ENCODE peak calls at places on chromosome 22, in nine cellular contexts. B, H, X, D, Z, F, Y, N and E are unnamed samples.

GRCh38 chr22:21926728-21927127 is 25.9 kb downstream of the PPM1F start:
- DNase-seq in F (no peak), B (no peak), X (no peak), H (no peak), N (no peak), Z (no peak), Y (no peak), D (no peak), E (no peak)

GRCh38 chr22:23533328-23533762 is 46.7 kb downstream of the IGLL1 start:
- DNase-seq in D (peak), F (peak), N (no peak), B (peak), Y (peak), Z (no peak), H (peak), X (no peak), E (no peak)

GRCh38 chr22:37186997-37187522 is 987 bp downstream of the C1QTNF6 start:
- DNase-seq in Z (no peak), X (no peak), F (no peak), H (no peak), Y (peak), B (no peak), D (peak), N (no peak), E (no peak)

GRCh38 chr22:17647996-17648395 is 9.4 kb downstream of the BCL2L13 start:
- DNase-seq in D (no peak), Z (no peak), B (no peak), Y (no peak), F (no peak), N (no peak), H (no peak), X (no peak), E (no peak)

GRCh38 chr22:20494978-20495860 is at the start of gene KLHL22:
- DNase-seq in Y (no peak), Z (peak), X (peak), N (no peak), B (peak), H (peak), F (no peak), D (peak), E (no peak)

GRCh38 chr22:29470159-29470855 is 9.7 kb upstream of the NEFH start:
- DNase-seq in H (peak), N (peak), Z (peak), X (peak), D (peak), B (peak), Y (peak), F (peak), E (no peak)

GRCh38 chr22:45318558-45319318 is 9.0 kb downstream of the FAM118A start:
- DNase-seq in D (peak), Y (no peak), H (no peak), N (peak), B (no peak), X (peak), F (no peak), Z (no peak), E (no peak)

GRCh38 chr22:27913162-27913741 is 5.8 kb downstream of the PITPNB start:
- DNase-seq in B (no peak), F (no peak), H (no peak), D (peak), Y (no peak), Z (no peak), X (no peak), N (no peak), E (no peak)

GRCh38 chr22:39725351-39726035 is 154.9 kb downstream of the CACNA1I start:
- DNase-seq in F (no peak), B (no peak), H (no peak), X (no peak), D (no peak), Z (no peak), Y (no peak), N (no peak), E (no peak)

GRCh38 chr22:20203142-20204099 is 52.6 kb upstream of the CCDC188 start:
- DNase-seq in Y (no peak), Z (no peak), D (peak), H (no peak), X (no peak), N (no peak), F (no peak), B (peak), E (no peak)

GRCh38 chr22:46203590-46203980 is 46.5 kb downstream of the CDPF1 start:
- DNase-seq in H (no peak), X (no peak), F (no peak), Y (no peak), Z (peak), B (no peak), N (no peak), D (no peak), E (no peak)

GRCh38 chr22:43798492-43798891 is 13.6 kb downstream of the EFCAB6 start:
- DNase-seq in N (no peak), H (no peak), Y (no peak), F (no peak), X (no peak), B (no peak), Z (no peak), D (no peak), E (no peak)

GRCh38 chr22:37319469-37319868 is 37.2 kb downstream of the CYTH4 start:
- DNase-seq in H (no peak), Y (no peak), Z (no peak), N (no peak), X (no peak), D (no peak), B (no peak), F (no peak), E (no peak)

GRCh38 chr22:29702025-29702930 is 17.5 kb upstream of the CABP7 start:
- DNase-seq in N (no peak), X (no peak), F (no peak), H (no peak), D (no peak), Y (peak), Z (peak), B (no peak), E (peak)